ENCODE peak calls at places on chromosomes 6 and 20, in nine cellular contexts. One of them, this sample, is unnamed. For H3K4me1, the result is how much of the 10 kb centered on the place peaks cover.

GRCh38 chr20:17654649-17655285 is 27.3 kb downstream of the RRBP1 start:
- DNase-seq in SJSA1: peak
- DNase-seq in ascending aorta: no peak
- DNase-seq in A549: no peak
- DNase-seq in psoas muscle: peak
- DNase-seq in mammary epithelial cell: no peak
- DNase-seq in heart left ventricle: no peak
- DNase-seq in breast epithelium: no peak
- DNase-seq in OCI-LY7: no peak
- DNase-seq in this sample: no peak

GRCh38 chr6:16336056-16336810 is 97.8 kb downstream of the GMPR start:
- DNase-seq in SJSA1: no peak
- DNase-seq in ascending aorta: no peak
- DNase-seq in A549: no peak
- DNase-seq in psoas muscle: no peak
- DNase-seq in mammary epithelial cell: peak
- DNase-seq in heart left ventricle: no peak
- DNase-seq in breast epithelium: peak
- DNase-seq in OCI-LY7: no peak
- DNase-seq in this sample: no peak

GRCh38 chr20:37914672-37915433 is 11.9 kb downstream of the VSTM2L start:
- DNase-seq in SJSA1: no peak
- DNase-seq in ascending aorta: no peak
- DNase-seq in A549: no peak
- DNase-seq in psoas muscle: no peak
- DNase-seq in mammary epithelial cell: no peak
- DNase-seq in heart left ventricle: no peak
- DNase-seq in breast epithelium: no peak
- DNase-seq in OCI-LY7: peak
- DNase-seq in this sample: no peak

GRCh38 chr6:45454008-45454911 is 76.5 kb upstream of the SUPT3H start:
- DNase-seq in SJSA1: peak
- DNase-seq in ascending aorta: no peak
- DNase-seq in A549: no peak
- DNase-seq in psoas muscle: no peak
- DNase-seq in mammary epithelial cell: peak
- DNase-seq in heart left ventricle: no peak
- DNase-seq in breast epithelium: no peak
- DNase-seq in OCI-LY7: no peak
- DNase-seq in this sample: no peak

GRCh38 chr20:55472704-55473103 is 532.6 kb downstream of the CBLN4 start:
- DNase-seq in SJSA1: no peak
- DNase-seq in ascending aorta: no peak
- DNase-seq in A549: no peak
- DNase-seq in psoas muscle: no peak
- DNase-seq in mammary epithelial cell: no peak
- DNase-seq in heart left ventricle: no peak
- DNase-seq in breast epithelium: no peak
- DNase-seq in OCI-LY7: peak
- DNase-seq in this sample: no peak

GRCh38 chr6:6008648-6009421 is 2.1 kb upstream of the NRN1 start:
- DNase-seq in SJSA1: peak
- DNase-seq in ascending aorta: no peak
- DNase-seq in A549: peak
- DNase-seq in psoas muscle: peak
- DNase-seq in mammary epithelial cell: peak
- DNase-seq in heart left ventricle: peak
- DNase-seq in breast epithelium: no peak
- DNase-seq in OCI-LY7: peak
- DNase-seq in this sample: peak

GRCh38 chr6:111358454-111358853 is 124.6 kb downstream of the REV3L start:
- DNase-seq in SJSA1: no peak
- DNase-seq in ascending aorta: no peak
- DNase-seq in A549: no peak
- DNase-seq in psoas muscle: no peak
- DNase-seq in mammary epithelial cell: peak
- DNase-seq in heart left ventricle: no peak
- DNase-seq in breast epithelium: no peak
- DNase-seq in OCI-LY7: no peak
- DNase-seq in this sample: no peak

GRCh38 chr6:9520417-9521151 is 894.3 kb downstream of the TFAP2A start:
- DNase-seq in SJSA1: peak
- DNase-seq in ascending aorta: no peak
- DNase-seq in A549: no peak
- DNase-seq in psoas muscle: no peak
- DNase-seq in mammary epithelial cell: peak
- DNase-seq in heart left ventricle: no peak
- DNase-seq in breast epithelium: no peak
- DNase-seq in OCI-LY7: no peak
- DNase-seq in this sample: no peak

GRCh38 chr20:4869290-4870193 is 131.8 kb downstream of the SLC23A2 start:
- DNase-seq in SJSA1: peak
- DNase-seq in ascending aorta: no peak
- DNase-seq in A549: peak
- DNase-seq in psoas muscle: no peak
- DNase-seq in mammary epithelial cell: no peak
- DNase-seq in heart left ventricle: no peak
- DNase-seq in breast epithelium: no peak
- DNase-seq in OCI-LY7: no peak
- DNase-seq in this sample: no peak

GRCh38 chr6:31920803-31921202 is 6.7 kb upstream of the C2 start:
- DNase-seq in SJSA1: no peak
- DNase-seq in ascending aorta: no peak
- DNase-seq in A549: no peak
- DNase-seq in psoas muscle: no peak
- DNase-seq in mammary epithelial cell: no peak
- DNase-seq in heart left ventricle: no peak
- DNase-seq in breast epithelium: no peak
- DNase-seq in OCI-LY7: no peak
- DNase-seq in this sample: no peak

GRCh38 chr20:24962182-24962492 is 13.1 kb downstream of the CST7 start:
- DNase-seq in SJSA1: no peak
- DNase-seq in ascending aorta: no peak
- DNase-seq in A549: no peak
- DNase-seq in psoas muscle: no peak
- DNase-seq in mammary epithelial cell: no peak
- DNase-seq in heart left ventricle: no peak
- DNase-seq in breast epithelium: no peak
- DNase-seq in OCI-LY7: no peak
- DNase-seq in this sample: no peak

GRCh38 chr20:4111440-4112411 is 96.4 kb upstream of the RNF24 start:
- DNase-seq in SJSA1: no peak
- DNase-seq in ascending aorta: no peak
- DNase-seq in A549: no peak
- DNase-seq in psoas muscle: no peak
- DNase-seq in mammary epithelial cell: no peak
- DNase-seq in heart left ventricle: no peak
- DNase-seq in breast epithelium: no peak
- DNase-seq in OCI-LY7: no peak
- DNase-seq in this sample: no peak

GRCh38 chr6:89510393-89510792 is 77.4 kb downstream of the ANKRD6 start:
- DNase-seq in SJSA1: no peak
- DNase-seq in ascending aorta: no peak
- DNase-seq in A549: no peak
- DNase-seq in psoas muscle: no peak
- DNase-seq in mammary epithelial cell: no peak
- DNase-seq in heart left ventricle: no peak
- DNase-seq in breast epithelium: no peak
- DNase-seq in OCI-LY7: no peak
- DNase-seq in this sample: no peak

GRCh38 chr20:16701296-16701695 is 28.5 kb upstream of the SNRPB2 start:
- DNase-seq in SJSA1: no peak
- DNase-seq in ascending aorta: no peak
- DNase-seq in A549: no peak
- DNase-seq in psoas muscle: no peak
- DNase-seq in mammary epithelial cell: peak
- DNase-seq in heart left ventricle: no peak
- DNase-seq in breast epithelium: no peak
- DNase-seq in OCI-LY7: peak
- DNase-seq in this sample: no peak

GRCh38 chr6:105445461-105445860 is 42.6 kb upstream of the PREP start:
- DNase-seq in SJSA1: no peak
- DNase-seq in ascending aorta: no peak
- DNase-seq in A549: no peak
- DNase-seq in psoas muscle: no peak
- DNase-seq in mammary epithelial cell: no peak
- DNase-seq in heart left ventricle: no peak
- DNase-seq in breast epithelium: no peak
- DNase-seq in OCI-LY7: no peak
- DNase-seq in this sample: no peak

GRCh38 chr6:336159-337114 is 44.1 kb downstream of the DUSP22 start:
- DNase-seq in SJSA1: no peak
- DNase-seq in ascending aorta: no peak
- DNase-seq in A549: no peak
- DNase-seq in psoas muscle: no peak
- DNase-seq in mammary epithelial cell: no peak
- DNase-seq in heart left ventricle: no peak
- DNase-seq in breast epithelium: no peak
- DNase-seq in OCI-LY7: peak
- DNase-seq in this sample: no peak

GRCh38 chr6:128209771-128210170 is 308.9 kb upstream of the THEMIS start:
- DNase-seq in SJSA1: peak
- DNase-seq in ascending aorta: no peak
- DNase-seq in A549: no peak
- DNase-seq in psoas muscle: no peak
- DNase-seq in mammary epithelial cell: no peak
- DNase-seq in heart left ventricle: no peak
- DNase-seq in breast epithelium: no peak
- DNase-seq in OCI-LY7: no peak
- DNase-seq in this sample: no peak

GRCh38 chr6:146090474-146090873 is 61.6 kb downstream of the GRM1 start:
- DNase-seq in SJSA1: no peak
- DNase-seq in ascending aorta: no peak
- DNase-seq in A549: no peak
- DNase-seq in psoas muscle: no peak
- DNase-seq in mammary epithelial cell: peak
- DNase-seq in heart left ventricle: no peak
- DNase-seq in breast epithelium: no peak
- DNase-seq in OCI-LY7: no peak
- DNase-seq in this sample: no peak

DNA sequence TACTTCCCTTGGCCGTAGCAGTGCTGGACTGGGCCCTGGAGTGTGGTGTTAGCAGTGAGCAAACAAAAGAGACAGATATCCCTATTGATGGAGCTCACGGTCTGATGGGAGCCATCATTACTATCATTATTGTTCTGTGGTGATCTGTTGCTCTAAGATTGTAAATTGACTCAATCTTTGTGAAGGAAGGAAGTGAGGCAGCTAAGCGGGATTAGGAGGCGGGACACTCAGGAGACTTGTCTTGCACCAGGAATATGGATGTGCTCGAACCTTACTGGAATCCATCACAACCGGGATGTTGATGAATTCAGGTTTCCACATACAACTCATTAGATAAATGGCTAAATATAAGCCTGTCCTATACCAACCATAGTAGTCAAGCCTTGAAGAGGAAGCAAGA is 25.5 kb upstream of the FAM50B start:
- DNase-seq in SJSA1: no peak
- DNase-seq in ascending aorta: no peak
- DNase-seq in A549: no peak
- DNase-seq in psoas muscle: no peak
- DNase-seq in mammary epithelial cell: no peak
- DNase-seq in heart left ventricle: no peak
- DNase-seq in breast epithelium: no peak
- DNase-seq in OCI-LY7: no peak
- DNase-seq in this sample: no peak
- H3K4me1 ChIP-seq in SJSA1: under half
- H3K4me1 ChIP-seq in ascending aorta: under half
- H3K4me1 ChIP-seq in A549: under half
- H3K4me1 ChIP-seq in psoas muscle: under half
- H3K4me1 ChIP-seq in mammary epithelial cell: under half
- H3K4me1 ChIP-seq in heart left ventricle: under half
- H3K4me1 ChIP-seq in breast epithelium: under half
- H3K4me1 ChIP-seq in OCI-LY7: under half
- H3K4me1 ChIP-seq in this sample: under half

DNA sequence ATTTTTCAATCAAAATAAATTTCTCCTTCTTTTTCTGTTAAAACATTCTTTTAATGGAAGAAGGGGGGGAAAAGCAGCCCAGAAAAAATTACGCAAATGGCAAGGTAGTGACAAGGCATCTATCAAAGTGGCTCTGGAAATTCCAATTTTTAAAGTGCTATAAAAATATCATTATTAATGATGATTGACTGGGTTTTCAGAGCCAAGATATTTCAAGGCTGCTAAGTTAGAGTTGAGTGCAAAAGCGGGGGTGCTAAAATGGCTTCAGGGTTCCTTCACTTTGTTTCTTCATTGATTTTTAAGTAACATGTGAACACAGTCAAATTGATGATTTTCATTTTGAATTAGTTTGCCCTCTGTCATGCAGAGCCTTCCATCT is 171.7 kb upstream of the CITED2 start:
- DNase-seq in SJSA1: no peak
- DNase-seq in ascending aorta: no peak
- DNase-seq in A549: no peak
- DNase-seq in psoas muscle: no peak
- DNase-seq in mammary epithelial cell: no peak
- DNase-seq in heart left ventricle: no peak
- DNase-seq in breast epithelium: no peak
- DNase-seq in OCI-LY7: no peak
- DNase-seq in this sample: no peak
- H3K4me1 ChIP-seq in SJSA1: under half
- H3K4me1 ChIP-seq in ascending aorta: under half
- H3K4me1 ChIP-seq in A549: under half
- H3K4me1 ChIP-seq in psoas muscle: under half
- H3K4me1 ChIP-seq in mammary epithelial cell: under half
- H3K4me1 ChIP-seq in heart left ventricle: under half
- H3K4me1 ChIP-seq in breast epithelium: under half
- H3K4me1 ChIP-seq in OCI-LY7: under half
- H3K4me1 ChIP-seq in this sample: under half

DNA sequence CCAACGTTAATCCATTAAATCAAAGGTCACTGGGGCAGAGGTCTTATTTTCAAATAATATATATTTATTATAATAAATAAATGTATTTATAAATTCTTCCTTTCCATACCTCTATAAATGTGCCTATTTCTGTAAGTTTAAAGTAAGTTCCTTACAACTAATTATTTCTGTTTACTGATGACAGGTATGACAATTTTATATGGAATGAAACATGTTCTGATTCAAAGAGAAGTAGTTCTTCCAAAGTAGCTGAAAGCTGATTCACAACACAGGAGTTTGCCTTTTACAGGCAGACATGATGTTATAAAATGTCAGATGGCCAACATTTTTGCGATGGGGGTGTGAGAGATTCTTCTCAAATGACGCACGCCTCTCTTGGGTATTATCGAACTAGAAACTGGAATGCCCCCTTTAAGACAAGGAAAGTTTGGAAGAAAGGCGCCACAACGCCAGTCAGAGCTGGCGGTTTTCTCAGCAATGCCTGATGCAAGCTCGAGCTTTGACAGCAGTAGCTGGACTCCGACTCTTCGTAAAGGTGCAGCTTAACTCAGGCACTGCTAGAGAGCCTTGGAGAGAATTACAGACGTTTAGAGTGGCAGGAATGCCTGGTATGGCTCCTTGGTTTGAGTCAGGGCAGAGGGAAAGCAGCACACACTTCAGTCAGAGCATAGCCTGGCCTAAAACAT is 92.1 kb downstream of the FOXC1 start:
- DNase-seq in SJSA1: peak
- DNase-seq in ascending aorta: peak
- DNase-seq in A549: no peak
- DNase-seq in psoas muscle: peak
- DNase-seq in mammary epithelial cell: no peak
- DNase-seq in heart left ventricle: no peak
- DNase-seq in breast epithelium: no peak
- DNase-seq in OCI-LY7: no peak
- DNase-seq in this sample: no peak
- H3K4me1 ChIP-seq in SJSA1: under half
- H3K4me1 ChIP-seq in ascending aorta: under half
- H3K4me1 ChIP-seq in A549: under half
- H3K4me1 ChIP-seq in psoas muscle: under half
- H3K4me1 ChIP-seq in mammary epithelial cell: under half
- H3K4me1 ChIP-seq in heart left ventricle: under half
- H3K4me1 ChIP-seq in breast epithelium: under half
- H3K4me1 ChIP-seq in OCI-LY7: under half
- H3K4me1 ChIP-seq in this sample: under half

GRCh38 chr6:148090326-148090725 is 252.3 kb upstream of the SASH1 start:
- DNase-seq in SJSA1: no peak
- DNase-seq in ascending aorta: no peak
- DNase-seq in A549: no peak
- DNase-seq in psoas muscle: no peak
- DNase-seq in mammary epithelial cell: no peak
- DNase-seq in heart left ventricle: no peak
- DNase-seq in breast epithelium: no peak
- DNase-seq in OCI-LY7: no peak
- DNase-seq in this sample: no peak
- H3K4me1 ChIP-seq in SJSA1: under half
- H3K4me1 ChIP-seq in ascending aorta: under half
- H3K4me1 ChIP-seq in A549: under half
- H3K4me1 ChIP-seq in psoas muscle: under half
- H3K4me1 ChIP-seq in mammary epithelial cell: under half
- H3K4me1 ChIP-seq in heart left ventricle: under half
- H3K4me1 ChIP-seq in breast epithelium: under half
- H3K4me1 ChIP-seq in OCI-LY7: under half
- H3K4me1 ChIP-seq in this sample: under half